ENCODE peak calls at places on chromosomes 1 and 21, in nine cellular contexts. One of them, this sample, is unnamed.

GRCh38 chr1:152870831-152871730 is 7.0 kb upstream of the SMCP start:
- DNase-seq in activated T-helper 1 cell treated with Interleukin-2 at 50 U/mL for 16 hours: no peak
- DNase-seq in activated CD4-positive, alpha-beta T cell treated with anti-CD3 and anti-CD28 coated beads, Interleukin-2, amount 50 U/mL, for 24 hours: no peak
- DNase-seq in activated CD8-positive, alpha-beta memory T cell treated with anti-CD3 and anti-CD28 coated beads for 4 hours: no peak
- DNase-seq in activated B cell treated with CpG ODN at 0.5 μM for 24 hours: no peak
- DNase-seq in adipocyte: peak; percentile 7
- DNase-seq in cardiac fibroblast: peak; percentile 6
- DNase-seq in sciatic nerve: no peak
- DNase-seq in IMR-90: peak; percentile 1
- DNase-seq in this sample: peak; percentile 30

GRCh38 chr1:167439301-167439988 is 78.9 kb downstream of the CD247 start:
- DNase-seq in activated T-helper 1 cell treated with Interleukin-2 at 50 U/mL for 16 hours: no peak
- DNase-seq in activated CD4-positive, alpha-beta T cell treated with anti-CD3 and anti-CD28 coated beads, Interleukin-2, amount 50 U/mL, for 24 hours: no peak
- DNase-seq in activated CD8-positive, alpha-beta memory T cell treated with anti-CD3 and anti-CD28 coated beads for 4 hours: no peak
- DNase-seq in activated B cell treated with CpG ODN at 0.5 μM for 24 hours: no peak
- DNase-seq in adipocyte: peak; percentile 70
- DNase-seq in cardiac fibroblast: peak; percentile 56
- DNase-seq in sciatic nerve: no peak
- DNase-seq in IMR-90: peak; percentile 28
- DNase-seq in this sample: no peak

GRCh38 chr1:175192630-175193338 is at the start of gene KIAA0040:
- DNase-seq in activated T-helper 1 cell treated with Interleukin-2 at 50 U/mL for 16 hours: peak; percentile 43
- DNase-seq in activated CD4-positive, alpha-beta T cell treated with anti-CD3 and anti-CD28 coated beads, Interleukin-2, amount 50 U/mL, for 24 hours: peak; percentile 29
- DNase-seq in activated CD8-positive, alpha-beta memory T cell treated with anti-CD3 and anti-CD28 coated beads for 4 hours: no peak
- DNase-seq in activated B cell treated with CpG ODN at 0.5 μM for 24 hours: peak; percentile 54
- DNase-seq in adipocyte: peak; percentile 57
- DNase-seq in cardiac fibroblast: peak; percentile 13
- DNase-seq in sciatic nerve: peak; percentile 84
- DNase-seq in IMR-90: no peak
- DNase-seq in this sample: peak; percentile 38

GRCh38 chr1:12065872-12066271 is 2.8 kb downstream of the TNFRSF8 start:
- DNase-seq in activated T-helper 1 cell treated with Interleukin-2 at 50 U/mL for 16 hours: no peak
- DNase-seq in activated CD4-positive, alpha-beta T cell treated with anti-CD3 and anti-CD28 coated beads, Interleukin-2, amount 50 U/mL, for 24 hours: no peak
- DNase-seq in activated CD8-positive, alpha-beta memory T cell treated with anti-CD3 and anti-CD28 coated beads for 4 hours: no peak
- DNase-seq in activated B cell treated with CpG ODN at 0.5 μM for 24 hours: no peak
- DNase-seq in adipocyte: no peak
- DNase-seq in cardiac fibroblast: no peak
- DNase-seq in sciatic nerve: no peak
- DNase-seq in IMR-90: no peak
- DNase-seq in this sample: no peak

GRCh38 chr1:63198921-63199530 is 123.3 kb upstream of the FOXD3 start:
- DNase-seq in activated T-helper 1 cell treated with Interleukin-2 at 50 U/mL for 16 hours: no peak
- DNase-seq in activated CD4-positive, alpha-beta T cell treated with anti-CD3 and anti-CD28 coated beads, Interleukin-2, amount 50 U/mL, for 24 hours: no peak
- DNase-seq in activated CD8-positive, alpha-beta memory T cell treated with anti-CD3 and anti-CD28 coated beads for 4 hours: no peak
- DNase-seq in activated B cell treated with CpG ODN at 0.5 μM for 24 hours: no peak
- DNase-seq in adipocyte: no peak
- DNase-seq in cardiac fibroblast: no peak
- DNase-seq in sciatic nerve: no peak
- DNase-seq in IMR-90: no peak
- DNase-seq in this sample: no peak

GRCh38 chr1:154206212-154206611 is at the start of gene CFAP141:
- DNase-seq in activated T-helper 1 cell treated with Interleukin-2 at 50 U/mL for 16 hours: no peak
- DNase-seq in activated CD4-positive, alpha-beta T cell treated with anti-CD3 and anti-CD28 coated beads, Interleukin-2, amount 50 U/mL, for 24 hours: no peak
- DNase-seq in activated CD8-positive, alpha-beta memory T cell treated with anti-CD3 and anti-CD28 coated beads for 4 hours: no peak
- DNase-seq in activated B cell treated with CpG ODN at 0.5 μM for 24 hours: no peak
- DNase-seq in adipocyte: no peak
- DNase-seq in cardiac fibroblast: no peak
- DNase-seq in sciatic nerve: no peak
- DNase-seq in IMR-90: peak; percentile 21
- DNase-seq in this sample: peak; percentile 37

GRCh38 chr1:34742667-34743270 is 12.1 kb upstream of the GJB5 start:
- DNase-seq in activated T-helper 1 cell treated with Interleukin-2 at 50 U/mL for 16 hours: peak; percentile 64
- DNase-seq in activated CD4-positive, alpha-beta T cell treated with anti-CD3 and anti-CD28 coated beads, Interleukin-2, amount 50 U/mL, for 24 hours: peak; percentile 70
- DNase-seq in activated CD8-positive, alpha-beta memory T cell treated with anti-CD3 and anti-CD28 coated beads for 4 hours: peak; percentile 55
- DNase-seq in activated B cell treated with CpG ODN at 0.5 μM for 24 hours: peak; percentile 76
- DNase-seq in adipocyte: peak; percentile 83
- DNase-seq in cardiac fibroblast: peak; percentile 63
- DNase-seq in sciatic nerve: peak; percentile 85
- DNase-seq in IMR-90: peak; percentile 41
- DNase-seq in this sample: peak; percentile 37

GRCh38 chr1:47385020-47385419 is 31.1 kb upstream of the FOXE3 start:
- DNase-seq in activated T-helper 1 cell treated with Interleukin-2 at 50 U/mL for 16 hours: no peak
- DNase-seq in activated CD4-positive, alpha-beta T cell treated with anti-CD3 and anti-CD28 coated beads, Interleukin-2, amount 50 U/mL, for 24 hours: no peak
- DNase-seq in activated CD8-positive, alpha-beta memory T cell treated with anti-CD3 and anti-CD28 coated beads for 4 hours: no peak
- DNase-seq in activated B cell treated with CpG ODN at 0.5 μM for 24 hours: no peak
- DNase-seq in adipocyte: no peak
- DNase-seq in cardiac fibroblast: no peak
- DNase-seq in sciatic nerve: no peak
- DNase-seq in IMR-90: no peak
- DNase-seq in this sample: no peak

GRCh38 chr21:27759091-27759659 is 792.3 kb upstream of the ADAMTS5 start:
- DNase-seq in activated T-helper 1 cell treated with Interleukin-2 at 50 U/mL for 16 hours: no peak
- DNase-seq in activated CD4-positive, alpha-beta T cell treated with anti-CD3 and anti-CD28 coated beads, Interleukin-2, amount 50 U/mL, for 24 hours: no peak
- DNase-seq in activated CD8-positive, alpha-beta memory T cell treated with anti-CD3 and anti-CD28 coated beads for 4 hours: no peak
- DNase-seq in activated B cell treated with CpG ODN at 0.5 μM for 24 hours: no peak
- DNase-seq in adipocyte: no peak
- DNase-seq in cardiac fibroblast: peak; percentile 24
- DNase-seq in sciatic nerve: no peak
- DNase-seq in IMR-90: no peak
- DNase-seq in this sample: no peak

GRCh38 chr21:31326478-31327247 is 17.4 kb downstream of the TIAM1 start:
- DNase-seq in activated T-helper 1 cell treated with Interleukin-2 at 50 U/mL for 16 hours: no peak
- DNase-seq in activated CD4-positive, alpha-beta T cell treated with anti-CD3 and anti-CD28 coated beads, Interleukin-2, amount 50 U/mL, for 24 hours: peak; percentile 64
- DNase-seq in activated CD8-positive, alpha-beta memory T cell treated with anti-CD3 and anti-CD28 coated beads for 4 hours: no peak
- DNase-seq in activated B cell treated with CpG ODN at 0.5 μM for 24 hours: peak; percentile 25
- DNase-seq in adipocyte: peak; percentile 13
- DNase-seq in cardiac fibroblast: peak; percentile 67
- DNase-seq in sciatic nerve: no peak
- DNase-seq in IMR-90: no peak
- DNase-seq in this sample: no peak

GRCh38 chr1:211588711-211589110 is 9.8 kb upstream of the SLC30A1 start:
- DNase-seq in activated T-helper 1 cell treated with Interleukin-2 at 50 U/mL for 16 hours: no peak
- DNase-seq in activated CD4-positive, alpha-beta T cell treated with anti-CD3 and anti-CD28 coated beads, Interleukin-2, amount 50 U/mL, for 24 hours: no peak
- DNase-seq in activated CD8-positive, alpha-beta memory T cell treated with anti-CD3 and anti-CD28 coated beads for 4 hours: no peak
- DNase-seq in activated B cell treated with CpG ODN at 0.5 μM for 24 hours: no peak
- DNase-seq in adipocyte: no peak
- DNase-seq in cardiac fibroblast: no peak
- DNase-seq in sciatic nerve: no peak
- DNase-seq in IMR-90: no peak
- DNase-seq in this sample: no peak

GRCh38 chr1:12650001-12650421 is 6.1 kb downstream of the AADACL4 start:
- DNase-seq in activated T-helper 1 cell treated with Interleukin-2 at 50 U/mL for 16 hours: no peak
- DNase-seq in activated CD4-positive, alpha-beta T cell treated with anti-CD3 and anti-CD28 coated beads, Interleukin-2, amount 50 U/mL, for 24 hours: no peak
- DNase-seq in activated CD8-positive, alpha-beta memory T cell treated with anti-CD3 and anti-CD28 coated beads for 4 hours: no peak
- DNase-seq in activated B cell treated with CpG ODN at 0.5 μM for 24 hours: no peak
- DNase-seq in adipocyte: peak; percentile 79
- DNase-seq in cardiac fibroblast: peak; percentile 47
- DNase-seq in sciatic nerve: no peak
- DNase-seq in IMR-90: peak; percentile 95
- DNase-seq in this sample: no peak

GRCh38 chr1:17653728-17654351 is 101.3 kb upstream of the ACTL8 start:
- DNase-seq in activated T-helper 1 cell treated with Interleukin-2 at 50 U/mL for 16 hours: no peak
- DNase-seq in activated CD4-positive, alpha-beta T cell treated with anti-CD3 and anti-CD28 coated beads, Interleukin-2, amount 50 U/mL, for 24 hours: no peak
- DNase-seq in activated CD8-positive, alpha-beta memory T cell treated with anti-CD3 and anti-CD28 coated beads for 4 hours: no peak
- DNase-seq in activated B cell treated with CpG ODN at 0.5 μM for 24 hours: peak; percentile 31
- DNase-seq in adipocyte: peak; percentile 70
- DNase-seq in cardiac fibroblast: peak; percentile 53
- DNase-seq in sciatic nerve: no peak
- DNase-seq in IMR-90: peak; percentile 50
- DNase-seq in this sample: peak; percentile 19

GRCh38 chr1:91844862-91845528 is 41.0 kb downstream of the TGFBR3 start:
- DNase-seq in activated T-helper 1 cell treated with Interleukin-2 at 50 U/mL for 16 hours: no peak
- DNase-seq in activated CD4-positive, alpha-beta T cell treated with anti-CD3 and anti-CD28 coated beads, Interleukin-2, amount 50 U/mL, for 24 hours: no peak
- DNase-seq in activated CD8-positive, alpha-beta memory T cell treated with anti-CD3 and anti-CD28 coated beads for 4 hours: no peak
- DNase-seq in activated B cell treated with CpG ODN at 0.5 μM for 24 hours: no peak
- DNase-seq in adipocyte: peak; percentile 98
- DNase-seq in cardiac fibroblast: peak; percentile 98
- DNase-seq in sciatic nerve: no peak
- DNase-seq in IMR-90: peak; percentile 94
- DNase-seq in this sample: peak; percentile 96

GRCh38 chr1:230371923-230372703 is 54.0 kb downstream of the PGBD5 start:
- DNase-seq in activated T-helper 1 cell treated with Interleukin-2 at 50 U/mL for 16 hours: no peak
- DNase-seq in activated CD4-positive, alpha-beta T cell treated with anti-CD3 and anti-CD28 coated beads, Interleukin-2, amount 50 U/mL, for 24 hours: no peak
- DNase-seq in activated CD8-positive, alpha-beta memory T cell treated with anti-CD3 and anti-CD28 coated beads for 4 hours: no peak
- DNase-seq in activated B cell treated with CpG ODN at 0.5 μM for 24 hours: no peak
- DNase-seq in adipocyte: no peak
- DNase-seq in cardiac fibroblast: no peak
- DNase-seq in sciatic nerve: no peak
- DNase-seq in IMR-90: no peak
- DNase-seq in this sample: no peak

GRCh38 chr21:45365608-45366241 is 39.2 kb upstream of the COL18A1 start:
- DNase-seq in activated T-helper 1 cell treated with Interleukin-2 at 50 U/mL for 16 hours: no peak
- DNase-seq in activated CD4-positive, alpha-beta T cell treated with anti-CD3 and anti-CD28 coated beads, Interleukin-2, amount 50 U/mL, for 24 hours: no peak
- DNase-seq in activated CD8-positive, alpha-beta memory T cell treated with anti-CD3 and anti-CD28 coated beads for 4 hours: no peak
- DNase-seq in activated B cell treated with CpG ODN at 0.5 μM for 24 hours: no peak
- DNase-seq in adipocyte: no peak
- DNase-seq in cardiac fibroblast: peak; percentile 77
- DNase-seq in sciatic nerve: no peak
- DNase-seq in IMR-90: peak; percentile 68
- DNase-seq in this sample: peak; percentile 93

GRCh38 chr1:67367370-67368345 is 60.0 kb downstream of the IL12RB2 start:
- DNase-seq in activated T-helper 1 cell treated with Interleukin-2 at 50 U/mL for 16 hours: no peak
- DNase-seq in activated CD4-positive, alpha-beta T cell treated with anti-CD3 and anti-CD28 coated beads, Interleukin-2, amount 50 U/mL, for 24 hours: no peak
- DNase-seq in activated CD8-positive, alpha-beta memory T cell treated with anti-CD3 and anti-CD28 coated beads for 4 hours: no peak
- DNase-seq in activated B cell treated with CpG ODN at 0.5 μM for 24 hours: no peak
- DNase-seq in adipocyte: no peak
- DNase-seq in cardiac fibroblast: peak; percentile 40
- DNase-seq in sciatic nerve: peak; percentile 61
- DNase-seq in IMR-90: peak; percentile 14
- DNase-seq in this sample: no peak

GRCh38 chr1:183877321-183877720 is 72.4 kb downstream of the RGL1 start:
- DNase-seq in activated T-helper 1 cell treated with Interleukin-2 at 50 U/mL for 16 hours: no peak
- DNase-seq in activated CD4-positive, alpha-beta T cell treated with anti-CD3 and anti-CD28 coated beads, Interleukin-2, amount 50 U/mL, for 24 hours: no peak
- DNase-seq in activated CD8-positive, alpha-beta memory T cell treated with anti-CD3 and anti-CD28 coated beads for 4 hours: no peak
- DNase-seq in activated B cell treated with CpG ODN at 0.5 μM for 24 hours: no peak
- DNase-seq in adipocyte: peak; percentile 81
- DNase-seq in cardiac fibroblast: peak; percentile 70
- DNase-seq in sciatic nerve: peak; percentile 84
- DNase-seq in IMR-90: peak; percentile 31
- DNase-seq in this sample: no peak

GRCh38 chr21:38894899-38895298 is 89.2 kb downstream of the ETS2 start:
- DNase-seq in activated T-helper 1 cell treated with Interleukin-2 at 50 U/mL for 16 hours: no peak
- DNase-seq in activated CD4-positive, alpha-beta T cell treated with anti-CD3 and anti-CD28 coated beads, Interleukin-2, amount 50 U/mL, for 24 hours: no peak
- DNase-seq in activated CD8-positive, alpha-beta memory T cell treated with anti-CD3 and anti-CD28 coated beads for 4 hours: no peak
- DNase-seq in activated B cell treated with CpG ODN at 0.5 μM for 24 hours: no peak
- DNase-seq in adipocyte: no peak
- DNase-seq in cardiac fibroblast: no peak
- DNase-seq in sciatic nerve: no peak
- DNase-seq in IMR-90: no peak
- DNase-seq in this sample: no peak

GRCh38 chr1:74271503-74271902 is 36.3 kb downstream of the TNNI3K start:
- DNase-seq in activated T-helper 1 cell treated with Interleukin-2 at 50 U/mL for 16 hours: no peak
- DNase-seq in activated CD4-positive, alpha-beta T cell treated with anti-CD3 and anti-CD28 coated beads, Interleukin-2, amount 50 U/mL, for 24 hours: no peak
- DNase-seq in activated CD8-positive, alpha-beta memory T cell treated with anti-CD3 and anti-CD28 coated beads for 4 hours: no peak
- DNase-seq in activated B cell treated with CpG ODN at 0.5 μM for 24 hours: no peak
- DNase-seq in adipocyte: no peak
- DNase-seq in cardiac fibroblast: no peak
- DNase-seq in sciatic nerve: no peak
- DNase-seq in IMR-90: no peak
- DNase-seq in this sample: no peak

GRCh38 chr21:44911384-44912157 is 9.1 kb downstream of the ITGB2 start:
- DNase-seq in activated T-helper 1 cell treated with Interleukin-2 at 50 U/mL for 16 hours: peak; percentile 53
- DNase-seq in activated CD4-positive, alpha-beta T cell treated with anti-CD3 and anti-CD28 coated beads, Interleukin-2, amount 50 U/mL, for 24 hours: no peak
- DNase-seq in activated CD8-positive, alpha-beta memory T cell treated with anti-CD3 and anti-CD28 coated beads for 4 hours: no peak
- DNase-seq in activated B cell treated with CpG ODN at 0.5 μM for 24 hours: no peak
- DNase-seq in adipocyte: no peak
- DNase-seq in cardiac fibroblast: no peak
- DNase-seq in sciatic nerve: peak; percentile 85
- DNase-seq in IMR-90: no peak
- DNase-seq in this sample: peak; percentile 40

GRCh38 chr1:161198206-161198876 is 513 bp downstream of the ADAMTS4 start:
- DNase-seq in activated T-helper 1 cell treated with Interleukin-2 at 50 U/mL for 16 hours: no peak
- DNase-seq in activated CD4-positive, alpha-beta T cell treated with anti-CD3 and anti-CD28 coated beads, Interleukin-2, amount 50 U/mL, for 24 hours: no peak
- DNase-seq in activated CD8-positive, alpha-beta memory T cell treated with anti-CD3 and anti-CD28 coated beads for 4 hours: no peak
- DNase-seq in activated B cell treated with CpG ODN at 0.5 μM for 24 hours: no peak
- DNase-seq in adipocyte: peak; percentile 79
- DNase-seq in cardiac fibroblast: no peak
- DNase-seq in sciatic nerve: peak; percentile 68
- DNase-seq in IMR-90: no peak
- DNase-seq in this sample: no peak

GRCh38 chr1:151534662-151535278 is 5.3 kb upstream of the TUFT1 start:
- DNase-seq in activated T-helper 1 cell treated with Interleukin-2 at 50 U/mL for 16 hours: peak; percentile 52
- DNase-seq in activated CD4-positive, alpha-beta T cell treated with anti-CD3 and anti-CD28 coated beads, Interleukin-2, amount 50 U/mL, for 24 hours: peak; percentile 63
- DNase-seq in activated CD8-positive, alpha-beta memory T cell treated with anti-CD3 and anti-CD28 coated beads for 4 hours: peak; percentile 44
- DNase-seq in activated B cell treated with CpG ODN at 0.5 μM for 24 hours: peak; percentile 49
- DNase-seq in adipocyte: peak; percentile 87
- DNase-seq in cardiac fibroblast: peak; percentile 80
- DNase-seq in sciatic nerve: peak; percentile 90
- DNase-seq in IMR-90: peak; percentile 67
- DNase-seq in this sample: peak; percentile 54

GRCh38 chr1:203048555-203049051 is 22.3 kb downstream of the PPFIA4 start:
- DNase-seq in activated T-helper 1 cell treated with Interleukin-2 at 50 U/mL for 16 hours: no peak
- DNase-seq in activated CD4-positive, alpha-beta T cell treated with anti-CD3 and anti-CD28 coated beads, Interleukin-2, amount 50 U/mL, for 24 hours: no peak
- DNase-seq in activated CD8-positive, alpha-beta memory T cell treated with anti-CD3 and anti-CD28 coated beads for 4 hours: no peak
- DNase-seq in activated B cell treated with CpG ODN at 0.5 μM for 24 hours: no peak
- DNase-seq in adipocyte: no peak
- DNase-seq in cardiac fibroblast: no peak
- DNase-seq in sciatic nerve: no peak
- DNase-seq in IMR-90: no peak
- DNase-seq in this sample: peak; percentile 63

GRCh38 chr1:12272770-12273169 is 42.9 kb downstream of the VPS13D start:
- DNase-seq in activated T-helper 1 cell treated with Interleukin-2 at 50 U/mL for 16 hours: no peak
- DNase-seq in activated CD4-positive, alpha-beta T cell treated with anti-CD3 and anti-CD28 coated beads, Interleukin-2, amount 50 U/mL, for 24 hours: no peak
- DNase-seq in activated CD8-positive, alpha-beta memory T cell treated with anti-CD3 and anti-CD28 coated beads for 4 hours: no peak
- DNase-seq in activated B cell treated with CpG ODN at 0.5 μM for 24 hours: no peak
- DNase-seq in adipocyte: no peak
- DNase-seq in cardiac fibroblast: no peak
- DNase-seq in sciatic nerve: no peak
- DNase-seq in IMR-90: no peak
- DNase-seq in this sample: no peak

GRCh38 chr1:110572751-110573150 is 33.4 kb downstream of the KCNA2 start:
- DNase-seq in activated T-helper 1 cell treated with Interleukin-2 at 50 U/mL for 16 hours: no peak
- DNase-seq in activated CD4-positive, alpha-beta T cell treated with anti-CD3 and anti-CD28 coated beads, Interleukin-2, amount 50 U/mL, for 24 hours: no peak
- DNase-seq in activated CD8-positive, alpha-beta memory T cell treated with anti-CD3 and anti-CD28 coated beads for 4 hours: no peak
- DNase-seq in activated B cell treated with CpG ODN at 0.5 μM for 24 hours: no peak
- DNase-seq in adipocyte: no peak
- DNase-seq in cardiac fibroblast: no peak
- DNase-seq in sciatic nerve: no peak
- DNase-seq in IMR-90: no peak
- DNase-seq in this sample: no peak

GRCh38 chr1:18373882-18374493 is 106.7 kb upstream of the KLHDC7A start:
- DNase-seq in activated T-helper 1 cell treated with Interleukin-2 at 50 U/mL for 16 hours: no peak
- DNase-seq in activated CD4-positive, alpha-beta T cell treated with anti-CD3 and anti-CD28 coated beads, Interleukin-2, amount 50 U/mL, for 24 hours: no peak
- DNase-seq in activated CD8-positive, alpha-beta memory T cell treated with anti-CD3 and anti-CD28 coated beads for 4 hours: no peak
- DNase-seq in activated B cell treated with CpG ODN at 0.5 μM for 24 hours: no peak
- DNase-seq in adipocyte: no peak
- DNase-seq in cardiac fibroblast: no peak
- DNase-seq in sciatic nerve: no peak
- DNase-seq in IMR-90: no peak
- DNase-seq in this sample: no peak

GRCh38 chr21:28916150-28916893 is 76.4 kb downstream of the LTN1 start:
- DNase-seq in activated T-helper 1 cell treated with Interleukin-2 at 50 U/mL for 16 hours: no peak
- DNase-seq in activated CD4-positive, alpha-beta T cell treated with anti-CD3 and anti-CD28 coated beads, Interleukin-2, amount 50 U/mL, for 24 hours: no peak
- DNase-seq in activated CD8-positive, alpha-beta memory T cell treated with anti-CD3 and anti-CD28 coated beads for 4 hours: no peak
- DNase-seq in activated B cell treated with CpG ODN at 0.5 μM for 24 hours: no peak
- DNase-seq in adipocyte: no peak
- DNase-seq in cardiac fibroblast: no peak
- DNase-seq in sciatic nerve: no peak
- DNase-seq in IMR-90: no peak
- DNase-seq in this sample: no peak

GRCh38 chr1:112788561-112788960 is 73.4 kb upstream of the PPM1J start:
- DNase-seq in activated T-helper 1 cell treated with Interleukin-2 at 50 U/mL for 16 hours: no peak
- DNase-seq in activated CD4-positive, alpha-beta T cell treated with anti-CD3 and anti-CD28 coated beads, Interleukin-2, amount 50 U/mL, for 24 hours: no peak
- DNase-seq in activated CD8-positive, alpha-beta memory T cell treated with anti-CD3 and anti-CD28 coated beads for 4 hours: no peak
- DNase-seq in activated B cell treated with CpG ODN at 0.5 μM for 24 hours: no peak
- DNase-seq in adipocyte: peak; percentile 7
- DNase-seq in cardiac fibroblast: peak; percentile 36
- DNase-seq in sciatic nerve: no peak
- DNase-seq in IMR-90: peak; percentile 72
- DNase-seq in this sample: peak; percentile 70

GRCh38 chr1:200082329-200082728 is 54.8 kb downstream of the NR5A2 start:
- DNase-seq in activated T-helper 1 cell treated with Interleukin-2 at 50 U/mL for 16 hours: no peak
- DNase-seq in activated CD4-positive, alpha-beta T cell treated with anti-CD3 and anti-CD28 coated beads, Interleukin-2, amount 50 U/mL, for 24 hours: no peak
- DNase-seq in activated CD8-positive, alpha-beta memory T cell treated with anti-CD3 and anti-CD28 coated beads for 4 hours: no peak
- DNase-seq in activated B cell treated with CpG ODN at 0.5 μM for 24 hours: no peak
- DNase-seq in adipocyte: peak; percentile 5
- DNase-seq in cardiac fibroblast: peak; percentile 37
- DNase-seq in sciatic nerve: no peak
- DNase-seq in IMR-90: peak; percentile 8
- DNase-seq in this sample: no peak

GRCh38 chr1:173970252-173970651 is 51.9 kb downstream of the RC3H1 start:
- DNase-seq in activated T-helper 1 cell treated with Interleukin-2 at 50 U/mL for 16 hours: no peak
- DNase-seq in activated CD4-positive, alpha-beta T cell treated with anti-CD3 and anti-CD28 coated beads, Interleukin-2, amount 50 U/mL, for 24 hours: no peak
- DNase-seq in activated CD8-positive, alpha-beta memory T cell treated with anti-CD3 and anti-CD28 coated beads for 4 hours: no peak
- DNase-seq in activated B cell treated with CpG ODN at 0.5 μM for 24 hours: no peak
- DNase-seq in adipocyte: no peak
- DNase-seq in cardiac fibroblast: no peak
- DNase-seq in sciatic nerve: no peak
- DNase-seq in IMR-90: no peak
- DNase-seq in this sample: no peak